ENCODE peak calls at places on chromosome 12, in four cellular contexts. Y, P, N and B are unnamed samples.

GRCh38 chr12:52205584-52206308 is 13.9 kb upstream of the KRT80 start:
- DNase-seq in Y (no peak), N (no peak), P (no peak), B (no peak)

GRCh38 chr12:58916891-58917570 is 3.3 kb downstream of the LRIG3 start:
- DNase-seq in N (no peak), Y (no peak), P (no peak), B (no peak)

GRCh38 chr12:116159175-116159574 is 118.3 kb downstream of the MED13L start:
- DNase-seq in Y (no peak), N (no peak), P (no peak), B (no peak)

GRCh38 chr12:104951759-104952509 is 6.2 kb downstream of the SLC41A2 start:
- DNase-seq in Y (no peak), P (no peak), N (no peak), B (no peak)

GRCh38 chr12:110846615-110847566 is at the start of gene CCDC63:
- DNase-seq in N (peak; percentile 76), P (peak; percentile 43), Y (peak; percentile 56), B (peak; percentile 48)

GRCh38 chr12:65656904-65657351 is 167.4 kb upstream of the HMGA2 start:
- DNase-seq in Y (peak; percentile 36), N (no peak), P (no peak), B (peak; percentile 42)

GRCh38 chr12:49942921-49943662 is 7.4 kb upstream of the AQP2 start:
- DNase-seq in Y (no peak), N (no peak), P (no peak), B (no peak)

GRCh38 chr12:125210104-125210755 is 145.0 kb downstream of the AACS start:
- DNase-seq in N (no peak), Y (no peak), P (no peak), B (peak; percentile 39)

GRCh38 chr12:38386238-38386985 is 69.8 kb downstream of the ALG10B start:
- DNase-seq in Y (peak; percentile 1), P (no peak), N (no peak), B (no peak)

GRCh38 chr12:38389581-38389980 is 73.0 kb downstream of the ALG10B start:
- DNase-seq in P (no peak), N (no peak), Y (no peak), B (no peak)

GRCh38 chr12:38385492-38385864 is 68.9 kb downstream of the ALG10B start:
- DNase-seq in P (no peak), N (no peak), Y (no peak), B (no peak)

DNA sequence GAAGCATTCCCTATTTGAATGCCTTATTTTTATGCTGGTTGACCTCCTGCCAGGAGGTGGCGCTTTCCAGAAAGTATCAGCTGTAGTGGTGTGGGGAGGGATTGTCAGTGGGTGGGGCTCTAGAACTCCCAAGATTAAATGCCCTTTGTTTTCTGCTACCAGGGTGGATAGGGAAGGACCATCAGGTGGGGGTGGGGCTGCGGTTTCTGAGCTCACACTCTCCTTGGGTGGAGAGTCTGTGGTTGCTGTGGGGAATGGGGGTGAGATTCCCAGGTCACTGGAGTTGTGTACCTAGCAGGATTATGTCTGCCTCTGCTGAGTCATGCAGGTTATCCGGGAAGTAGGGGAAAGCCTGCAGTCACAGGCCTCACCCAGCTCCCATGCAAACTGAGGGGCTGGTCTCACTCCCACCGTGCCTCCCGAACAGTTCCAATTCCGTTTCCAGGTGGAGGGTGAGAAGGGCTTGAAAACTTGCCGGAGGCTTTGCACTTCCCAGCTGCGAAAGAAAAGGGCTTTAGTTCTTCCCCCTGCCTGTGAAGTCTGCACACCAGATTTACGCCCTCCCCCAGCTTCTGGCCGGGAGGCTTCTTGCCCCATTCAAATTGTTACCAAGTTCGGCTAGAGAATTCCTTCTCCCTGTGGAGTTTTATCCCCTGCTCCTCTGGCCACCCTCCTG is 68.4 kb downstream of the ALG10B start:
- DNase-seq in Y (no peak), N (no peak), P (no peak), B (no peak)
- TF ChIP-seq CTCF in Y (no peak), N (peak; percentile 21), P (peak; percentile 15), B (no peak)

DNA sequence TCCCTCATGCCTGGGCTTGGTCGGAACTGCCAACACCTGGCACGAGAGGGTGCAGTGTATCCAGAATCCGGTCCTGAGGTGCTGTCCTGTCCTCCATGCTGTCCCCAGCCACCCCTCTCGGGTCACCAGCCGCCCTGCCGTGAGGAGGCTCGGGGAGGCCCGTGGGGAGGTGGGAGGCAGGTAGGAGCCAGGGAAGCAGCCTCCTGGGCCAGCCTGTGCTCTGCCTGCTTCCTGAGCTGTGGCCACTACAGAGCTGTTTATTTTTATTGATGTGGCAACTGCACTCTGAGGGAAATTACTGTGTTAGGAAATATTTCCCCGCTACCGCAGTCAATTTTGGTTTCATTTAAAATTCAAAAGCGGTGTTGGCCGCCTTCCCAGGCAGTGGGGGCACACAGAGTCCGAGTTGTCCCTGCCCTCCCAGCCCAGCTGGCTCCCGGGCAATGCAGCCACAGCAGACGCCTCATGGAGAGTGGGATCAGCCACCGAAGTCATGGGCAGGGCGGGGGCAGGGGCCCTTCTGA is 18.3 kb downstream of the NOC4L start:
- DNase-seq in N (no peak), P (peak; percentile 9), Y (no peak), B (no peak)
- TF ChIP-seq CTCF in N (no peak), P (no peak), Y (no peak), B (no peak)

GRCh38 chr12:25959069-25959961 is 833 bp downstream of the RASSF8 start:
- DNase-seq in Y (peak; percentile 9), N (peak; percentile 43), P (peak; percentile 28), B (peak; percentile 29)
- TF ChIP-seq CTCF in Y (no peak), N (no peak), P (no peak), B (no peak)

GRCh38 chr12:92038476-92038875 is 107.2 kb downstream of the BTG1 start:
- DNase-seq in P (no peak), N (no peak), Y (no peak), B (no peak)

GRCh38 chr12:92044435-92044834 is 101.2 kb downstream of the BTG1 start:
- DNase-seq in P (no peak), N (no peak), Y (no peak), B (no peak)

GRCh38 chr12:92042791-92043531 is 102.7 kb downstream of the BTG1 start:
- DNase-seq in P (no peak), Y (no peak), N (no peak), B (no peak)

GRCh38 chr12:92039048-92039447 is 106.6 kb downstream of the BTG1 start:
- DNase-seq in Y (no peak), N (no peak), P (no peak), B (no peak)

GRCh38 chr12:92041742-92042141 is 103.9 kb downstream of the BTG1 start:
- DNase-seq in P (no peak), Y (peak; percentile 23), N (no peak), B (no peak)
- TF ChIP-seq CTCF in P (no peak), Y (no peak), N (no peak), B (no peak)

GRCh38 chr12:18905134-18905533 is 167.2 kb downstream of the CAPZA3 start:
- DNase-seq in N (no peak), Y (no peak), P (no peak), B (no peak)

GRCh38 chr12:18906354-18906753 is 168.4 kb downstream of the CAPZA3 start:
- DNase-seq in N (no peak), Y (no peak), P (no peak), B (no peak)

GRCh38 chr12:18907793-18908580 is 170.1 kb downstream of the CAPZA3 start:
- DNase-seq in N (no peak), Y (no peak), P (no peak), B (no peak)

GRCh38 chr12:18907154-18907553 is 169.2 kb downstream of the CAPZA3 start:
- DNase-seq in P (no peak), Y (no peak), N (no peak), B (no peak)
- TF ChIP-seq CTCF in P (no peak), Y (no peak), N (no peak), B (no peak)

DNA sequence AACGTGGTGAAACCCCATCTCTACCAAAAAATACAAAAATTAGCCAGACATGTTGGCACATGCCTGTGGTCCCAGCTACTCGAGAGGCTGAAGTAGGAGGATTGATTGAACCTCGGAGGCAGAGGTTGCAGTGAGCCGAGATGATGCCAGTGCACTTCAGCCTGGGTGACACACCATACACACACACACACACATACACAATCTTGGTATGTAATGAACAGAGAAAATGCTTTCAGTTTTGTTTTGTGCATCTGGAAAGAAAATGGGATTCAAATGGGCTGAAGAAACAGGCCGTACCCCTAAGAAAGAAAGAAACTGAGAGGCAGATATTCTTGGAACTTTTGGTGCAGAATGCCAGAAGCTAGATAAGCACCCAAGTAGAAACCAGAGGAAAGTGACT is 107.2 kb downstream of the PDE3A start:
- DNase-seq in P (no peak), Y (no peak), N (no peak), B (no peak)
- TF ChIP-seq CTCF in P (no peak), Y (no peak), N (no peak), B (no peak)

GRCh38 chr12:98549371-98550110 is 34.2 kb downstream of the TMPO start:
- DNase-seq in P (no peak), N (no peak), Y (no peak), B (no peak)

DNA sequence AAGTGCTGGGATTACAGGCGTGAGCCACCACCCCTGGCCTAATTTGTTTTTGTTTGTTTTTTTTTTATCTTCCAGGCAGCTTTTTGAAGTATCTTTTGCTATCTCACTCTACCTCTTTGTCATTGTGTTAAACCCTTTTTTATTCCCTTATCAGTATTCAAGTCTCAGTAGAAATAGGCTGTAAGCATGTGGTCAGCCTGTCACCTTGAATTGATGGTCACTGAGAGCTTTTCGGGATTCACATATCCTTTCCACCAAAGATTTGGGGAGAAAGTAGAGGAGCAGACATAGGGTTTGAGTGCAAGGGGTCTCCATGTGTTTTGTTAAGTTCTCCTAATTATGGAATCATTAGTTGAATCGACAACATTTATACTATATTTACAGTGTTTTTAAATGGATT is 36.4 kb downstream of the TMPO start:
- DNase-seq in P (no peak), N (no peak), Y (no peak), B (no peak)
- TF ChIP-seq CTCF in P (no peak), N (no peak), Y (no peak), B (no peak)